ENCODE peak calls at places on chromosomes 12 and 14, in five cellular contexts. P is cardiac muscle cell, U is heart right ventricle, V is mucosa of descending colon, B is IMR-90. Z is an unnamed sample.

GRCh38 chr14:61695695-61696527 is 598 bp downstream of the HIF1A start:
- DNase-seq in V (peak), U (peak), P (peak), B (peak), Z (no peak)

GRCh38 chr12:23760495-23760894 is 189.0 kb downstream of the SOX5 start:
- DNase-seq in P (no peak), V (no peak), B (no peak), U (no peak), Z (no peak)

GRCh38 chr14:43041207-43041606 is 1434.5 kb downstream of the LRFN5 start:
- DNase-seq in P (no peak), U (no peak), V (no peak), B (no peak), Z (no peak)

GRCh38 chr14:52175982-52176502 is 91.5 kb upstream of the PTGDR start:
- DNase-seq in P (no peak), U (no peak), V (no peak), B (no peak), Z (no peak)

GRCh38 chr12:116314477-116314876 is 37.0 kb upstream of the MED13L start:
- DNase-seq in V (no peak), P (no peak), B (no peak), U (no peak), Z (no peak)

GRCh38 chr14:58638231-58639205 is 756 bp downstream of the DACT1 start:
- DNase-seq in V (peak), B (peak), P (peak), U (peak), Z (no peak)

GRCh38 chr12:31773223-31773750 is 44.5 kb upstream of the AMN1 start:
- DNase-seq in B (no peak), U (no peak), P (peak), V (no peak), Z (no peak)

GRCh38 chr14:23009939-23010718 is at the start of gene C14orf93:
- DNase-seq in P (peak), V (peak), B (peak), U (peak), Z (no peak)

GRCh38 chr12:42030588-42030987 is 114.1 kb downstream of the GXYLT1 start:
- DNase-seq in U (no peak), V (no peak), P (no peak), B (no peak), Z (no peak)

GRCh38 chr14:55711171-55711811 is 131.3 kb downstream of the KTN1 start:
- DNase-seq in P (peak), V (no peak), B (peak), U (no peak), Z (peak)

GRCh38 chr12:104752016-104752415 is 206.1 kb downstream of the SLC41A2 start:
- DNase-seq in V (no peak), P (no peak), U (no peak), B (no peak), Z (no peak)

GRCh38 chr12:4091001-4091789 is 182.4 kb upstream of the CCND2 start:
- DNase-seq in P (no peak), V (no peak), U (no peak), B (no peak), Z (no peak)

GRCh38 chr14:79037593-79037992 is 867.4 kb downstream of the NRXN3 start:
- DNase-seq in U (no peak), P (no peak), B (no peak), V (no peak), Z (no peak)

GRCh38 chr14:105486974-105487448 is 325 bp downstream of the CRIP1 start:
- DNase-seq in B (no peak), U (peak), P (no peak), V (peak), Z (no peak)

GRCh38 chr14:105487449-105487985 is 831 bp downstream of the CRIP1 start:
- DNase-seq in U (peak), P (no peak), B (no peak), V (peak), Z (no peak)

GRCh38 chr14:105488781-105489606 is 2.1 kb upstream of the TEDC1 start:
- DNase-seq in P (no peak), B (no peak), U (peak), V (no peak), Z (no peak)

GRCh38 chr14:105489607-105490317 is 1.3 kb upstream of the TEDC1 start:
- DNase-seq in P (peak), B (peak), U (peak), V (peak), Z (peak)

GRCh38 chr14:105487986-105488777 is 1.5 kb downstream of the CRIP1 start:
- DNase-seq in B (no peak), U (no peak), P (no peak), V (peak), Z (no peak)
- H3K4me3 ChIP-seq in B (no peak), U (peak), P (no peak), V (peak), Z (no peak)

GRCh38 chr14:75431011-75431410 is 3.2 kb downstream of the JDP2 start:
- DNase-seq in V (no peak), B (no peak), U (no peak), P (no peak), Z (no peak)

GRCh38 chr14:75430106-75430505 is 2.3 kb downstream of the JDP2 start:
- DNase-seq in B (peak), U (no peak), V (no peak), P (peak), Z (no peak)

GRCh38 chr14:75429562-75429961 is 1.7 kb downstream of the JDP2 start:
- DNase-seq in B (no peak), U (no peak), P (peak), V (no peak), Z (no peak)

GRCh38 chr14:75431827-75432226 is 4.0 kb downstream of the JDP2 start:
- DNase-seq in V (no peak), B (no peak), P (no peak), U (no peak), Z (no peak)

GRCh38 chr14:75430526-75430925 is 2.7 kb downstream of the JDP2 start:
- DNase-seq in P (peak), U (peak), V (no peak), B (peak), Z (no peak)
- H3K4me3 ChIP-seq in P (no peak), U (peak), V (no peak), B (peak), Z (peak)

DNA sequence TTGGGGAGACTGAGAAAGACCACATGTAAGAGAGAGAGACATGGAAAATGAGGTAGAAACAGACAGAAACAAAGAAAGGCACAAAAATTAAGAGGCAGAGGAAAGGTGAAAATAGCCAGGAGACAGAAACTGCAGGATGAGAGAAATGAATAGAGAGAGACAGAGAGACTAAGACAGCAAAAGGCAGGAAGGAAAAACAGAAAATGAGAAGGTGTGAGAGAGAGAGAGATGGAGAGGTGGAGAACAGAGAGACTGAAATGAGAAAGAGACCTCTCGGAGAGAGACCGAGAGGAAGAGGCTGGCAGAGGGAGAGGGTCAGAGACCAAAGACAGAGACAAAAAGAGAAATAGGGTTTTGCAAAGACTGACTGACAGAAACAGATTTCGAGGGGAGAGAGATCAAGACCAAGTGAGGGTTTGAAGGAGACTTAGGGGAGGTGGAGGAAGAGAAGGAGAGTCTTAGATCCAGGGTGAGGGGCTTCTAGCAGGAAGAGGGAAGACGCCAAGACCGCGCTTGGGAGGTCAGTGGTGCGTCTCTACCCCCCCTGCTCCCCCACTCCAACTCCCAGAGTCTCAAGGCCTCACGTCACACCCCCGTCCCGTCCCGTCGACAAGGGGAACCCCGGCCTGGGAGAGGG is 1.1 kb upstream of the AQP5 start:
- DNase-seq in U (no peak), V (no peak), P (no peak), B (no peak), Z (no peak)
- H3K4me3 ChIP-seq in U (no peak), V (no peak), P (no peak), B (no peak), Z (no peak)

GRCh38 chr14:102264775-102265174 is 40.2 kb downstream of the MOK start:
- DNase-seq in B (no peak), U (peak), P (peak), V (no peak), Z (no peak)
- H3K4me3 ChIP-seq in B (no peak), U (no peak), P (no peak), V (no peak), Z (no peak)

GRCh38 chr14:21308479-21309237 is 28.8 kb downstream of the RPGRIP1 start:
- DNase-seq in U (peak), B (peak), P (peak), V (peak), Z (peak)

GRCh38 chr14:21309238-21309636 is 29.4 kb downstream of the RPGRIP1 start:
- DNase-seq in U (no peak), B (no peak), P (no peak), V (no peak), Z (no peak)

GRCh38 chr14:21309956-21310355 is 30.1 kb downstream of the RPGRIP1 start:
- DNase-seq in B (no peak), P (no peak), U (no peak), V (no peak), Z (no peak)

GRCh38 chr14:21307641-21308040 is 27.8 kb downstream of the RPGRIP1 start:
- DNase-seq in U (no peak), P (no peak), V (no peak), B (no peak), Z (no peak)

DNA sequence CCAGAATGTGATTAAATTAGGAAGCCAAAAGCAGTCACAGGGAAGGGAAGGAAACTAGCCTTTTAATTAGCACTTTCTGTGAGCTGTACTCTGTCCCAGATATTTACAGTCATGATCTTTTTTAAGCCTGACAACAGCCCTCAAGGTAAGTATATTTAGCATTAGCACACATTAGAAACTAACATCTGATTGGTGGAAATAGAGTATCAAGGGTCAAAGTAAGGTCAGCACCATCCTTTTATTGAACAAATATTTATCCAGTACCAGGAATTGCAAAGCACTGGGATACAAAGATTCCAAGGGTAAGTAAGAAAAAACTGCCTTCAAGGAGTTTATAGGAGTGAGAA is 28.2 kb downstream of the RPGRIP1 start:
- DNase-seq in U (no peak), B (no peak), V (no peak), P (no peak), Z (no peak)
- H3K4me3 ChIP-seq in U (peak), B (no peak), V (no peak), P (peak), Z (no peak)

GRCh38 chr12:52054231-52054837 is 3.1 kb downstream of the NR4A1 start:
- DNase-seq in V (no peak), U (peak), B (no peak), P (peak), Z (no peak)

GRCh38 chr12:52050771-52051541 is at the start of gene NR4A1:
- DNase-seq in V (peak), U (peak), B (peak), P (peak), Z (peak)

GRCh38 chr12:52050116-52050770 is 999 bp upstream of the NR4A1 start:
- DNase-seq in P (peak), V (no peak), U (no peak), B (peak), Z (no peak)

GRCh38 chr12:52053570-52054209 is 2.4 kb downstream of the NR4A1 start:
- DNase-seq in B (peak), P (peak), V (no peak), U (peak), Z (no peak)

DNA sequence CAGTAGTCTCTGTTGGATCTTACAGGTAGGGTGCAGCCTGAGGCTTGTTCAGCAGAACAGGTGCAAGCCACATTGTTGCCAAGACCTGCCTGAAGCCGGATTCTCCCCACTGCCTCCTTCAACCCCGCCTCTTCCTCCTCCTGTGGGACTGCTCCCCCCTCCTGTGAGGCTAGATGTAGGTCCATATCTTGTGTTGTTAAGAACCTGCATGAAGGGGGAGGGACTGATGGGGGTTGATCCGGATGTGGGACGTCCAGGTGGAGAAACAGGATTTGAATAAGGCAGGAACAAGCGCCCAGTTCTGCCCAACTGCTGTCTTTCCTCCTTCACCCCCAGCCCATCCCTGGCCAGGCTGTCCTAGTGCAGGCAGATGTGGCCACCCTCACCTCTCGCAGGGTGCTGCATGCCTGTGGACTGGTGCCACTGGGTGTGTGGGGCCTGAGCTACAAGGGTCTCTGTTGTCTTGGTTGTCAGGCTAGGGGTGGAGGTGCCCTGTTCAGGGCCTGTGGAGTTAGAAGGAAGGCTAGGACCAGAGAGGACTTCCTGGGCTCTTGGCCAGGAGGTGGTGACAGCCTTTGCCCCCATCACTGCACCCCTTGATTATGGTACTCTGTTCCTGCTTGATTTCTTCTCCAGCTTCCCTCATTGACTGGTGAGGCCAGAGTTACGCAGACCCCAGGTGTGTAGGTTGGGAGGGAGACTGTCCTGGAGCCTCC is 1.4 kb downstream of the NR4A1 start:
- DNase-seq in U (peak), P (peak), B (peak), V (peak), Z (no peak)
- H3K4me3 ChIP-seq in U (peak), P (no peak), B (peak), V (no peak), Z (no peak)

GRCh38 chr14:81170829-81171195 is 49.9 kb downstream of the GTF2A1 start:
- DNase-seq in P (no peak), U (no peak), B (no peak), V (no peak), Z (no peak)
- H3K4me3 ChIP-seq in P (peak), U (no peak), B (no peak), V (no peak), Z (no peak)

GRCh38 chr12:130780325-130780724 is 58.7 kb downstream of the STX2 start:
- DNase-seq in U (no peak), P (no peak), V (no peak), B (no peak), Z (no peak)

GRCh38 chr12:130780880-130781575 is 58.0 kb downstream of the STX2 start:
- DNase-seq in B (no peak), U (no peak), V (no peak), P (no peak), Z (no peak)

GRCh38 chr12:130776857-130777339 is 60.8 kb upstream of the RIMBP2 start:
- DNase-seq in U (no peak), V (no peak), P (no peak), B (no peak), Z (peak)

GRCh38 chr12:130778776-130779175 is 60.3 kb downstream of the STX2 start:
- DNase-seq in B (no peak), P (no peak), V (no peak), U (no peak), Z (no peak)

DNA sequence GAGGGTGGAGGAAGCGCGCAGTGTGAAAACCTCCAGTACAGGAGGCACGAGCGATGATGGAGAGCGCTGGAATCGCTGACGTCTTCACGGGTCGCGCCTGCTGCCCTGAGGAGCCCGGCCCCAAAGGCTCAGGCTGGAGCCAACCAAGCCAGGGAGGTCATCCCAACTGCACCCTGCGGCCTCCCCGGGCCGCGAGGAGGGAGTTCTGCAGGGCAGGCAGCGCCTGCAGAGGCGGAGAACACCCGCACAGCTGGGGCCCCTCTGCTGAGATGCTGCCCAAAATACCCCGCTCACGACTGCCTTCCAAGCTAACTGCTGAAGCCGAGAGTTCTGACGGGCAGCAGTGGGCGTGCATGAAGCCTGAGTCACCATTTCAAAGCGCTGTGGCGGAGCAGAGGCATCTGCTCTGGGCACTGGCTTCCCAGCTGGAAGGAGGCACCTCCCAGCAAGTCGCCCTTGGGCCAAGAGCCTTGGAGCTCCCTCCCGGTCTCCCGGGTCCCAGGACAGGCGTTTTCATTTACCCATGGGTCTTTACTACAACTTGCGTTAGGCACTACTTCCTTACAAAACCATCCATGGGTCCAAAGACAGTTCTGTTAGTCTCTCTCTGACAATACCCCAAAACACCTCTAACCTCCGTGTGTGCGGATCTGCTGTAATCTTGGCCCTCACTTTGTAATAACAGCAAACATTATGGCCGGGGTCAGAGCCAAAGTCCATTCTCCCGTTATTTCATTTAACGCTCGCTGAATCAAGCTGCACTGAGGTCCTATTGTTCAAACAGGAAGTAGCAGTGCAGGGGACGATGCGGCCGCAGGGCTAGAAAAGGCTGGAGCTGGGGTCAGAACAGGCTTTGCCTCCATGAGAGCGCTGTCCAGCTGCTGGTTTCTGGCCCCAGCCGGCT is 60.1 kb upstream of the RIMBP2 start:
- DNase-seq in P (peak), B (peak), V (no peak), U (peak), Z (peak)
- H3K4me3 ChIP-seq in P (no peak), B (peak), V (no peak), U (no peak), Z (peak)

DNA sequence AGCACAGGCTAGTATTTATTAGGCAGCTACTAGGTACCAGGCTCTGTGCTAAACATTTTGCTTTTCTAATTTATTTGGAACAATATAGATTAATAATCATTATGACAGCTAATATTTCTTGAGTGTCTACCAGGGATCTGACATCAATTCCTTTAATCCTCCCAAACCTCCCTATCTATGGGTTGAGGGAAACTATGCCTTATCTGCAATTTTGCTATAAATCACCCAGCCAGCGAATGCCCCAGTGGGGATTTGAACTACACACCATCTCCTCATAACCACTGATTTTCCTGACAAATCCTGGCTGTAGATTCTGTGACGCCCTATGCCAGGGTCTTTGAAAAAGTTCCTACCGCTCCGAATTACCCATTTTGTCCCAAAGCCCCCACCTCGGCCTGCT is 21.4 kb upstream of the PLEKHG3 start:
- DNase-seq in U (no peak), B (no peak), P (no peak), V (no peak), Z (no peak)
- H3K4me3 ChIP-seq in U (no peak), B (no peak), P (no peak), V (no peak), Z (no peak)

GRCh38 chr12:48863296-48863695 is 2.4 kb downstream of the RND1 start:
- DNase-seq in V (no peak), U (no peak), B (no peak), P (no peak), Z (no peak)
- H3K4me3 ChIP-seq in V (no peak), U (no peak), B (no peak), P (no peak), Z (no peak)

Z was measured in skeletal muscle cell.